ENCODE peak calls at places on chromosome 10, in six cellular contexts. K, R, U, V, I and G are unnamed samples.

GRCh38 chr10:17206210-17206709 is 4.8 kb upstream of the TRDMT1 start:
- DNase-seq in K (no peak), R (peak), U (peak), V (peak), I (no peak), G (no peak)

GRCh38 chr10:83433705-83434104 is 705.6 kb upstream of the GHITM start:
- DNase-seq in K (no peak), R (no peak), U (no peak), V (no peak), I (no peak), G (no peak)

GRCh38 chr10:58341947-58342346 is 7.1 kb downstream of the UBE2D1 start:
- DNase-seq in K (no peak), R (no peak), U (no peak), V (no peak), I (no peak), G (no peak)

GRCh38 chr10:13528138-13528874 is 508 bp downstream of the BEND7 start:
- DNase-seq in K (no peak), R (peak), U (no peak), V (no peak), I (no peak), G (peak)

GRCh38 chr10:61271127-61271780 is 181.9 kb downstream of the TMEM26 start:
- DNase-seq in K (no peak), R (peak), U (no peak), V (peak), I (no peak), G (peak)

GRCh38 chr10:4130685-4131084 is 345.7 kb upstream of the KLF6 start:
- DNase-seq in K (no peak), R (no peak), U (no peak), V (no peak), I (no peak), G (no peak)

GRCh38 chr10:73848821-73849489 is 25.4 kb downstream of the CAMK2G start:
- DNase-seq in K (peak), R (peak), U (peak), V (peak), I (peak), G (peak)

GRCh38 chr10:101075775-101076174 is 14.0 kb downstream of the KAZALD1 start:
- DNase-seq in K (no peak), R (no peak), U (no peak), V (no peak), I (no peak), G (no peak)

GRCh38 chr10:22252286-22252800 is 34.5 kb upstream of the EBLN1 start:
- DNase-seq in K (peak), R (peak), U (peak), V (peak), I (peak), G (no peak)

GRCh38 chr10:63549810-63550209 is 28.6 kb downstream of the REEP3 start:
- DNase-seq in K (no peak), R (no peak), U (no peak), V (no peak), I (no peak), G (no peak)